ENCODE peak calls at places on chromosome X, in ten cellular contexts. W, X, N, Z, H, F, V, D, U and T are unnamed samples.

GRCh38 chrX:72280210-72280882 is 3.3 kb upstream of the RPS4X start:
- DNase-seq in W (no peak), X (peak), N (no peak), Z (no peak), H (no peak), F (peak), V (no peak), D (no peak), U (no peak), T (no peak)

GRCh38 chrX:13287816-13288215 is 32.0 kb downstream of the ATXN3L start:
- DNase-seq in W (no peak), X (peak), N (peak), Z (no peak), H (no peak), F (no peak), V (no peak), D (no peak), U (no peak), T (no peak)

GRCh38 chrX:71652405-71652804 is 14.9 kb upstream of the LOC101059915 start:
- DNase-seq in W (no peak), X (peak), N (peak), Z (no peak), H (no peak), F (peak), V (no peak), D (peak), U (peak), T (peak)

GRCh38 chrX:11351375-11352295 is 58.4 kb downstream of the AMELX start:
- DNase-seq in W (no peak), X (no peak), N (no peak), Z (peak), H (no peak), F (no peak), V (peak), D (peak), U (no peak), T (no peak)

GRCh38 chrX:50762578-50762977 is 51.4 kb downstream of the SHROOM4 start:
- DNase-seq in W (no peak), X (no peak), N (no peak), Z (no peak), H (no peak), F (no peak), V (no peak), D (no peak), U (no peak), T (no peak)

GRCh38 chrX:139126493-139126892 is 404.0 kb upstream of the F9 start:
- DNase-seq in W (peak), X (peak), N (peak), Z (peak), H (no peak), F (peak), V (peak), D (peak), U (peak), T (no peak)

GRCh38 chrX:154136627-154137161 is 7.3 kb upstream of the OPN1LW start:
- DNase-seq in W (peak), X (peak), N (peak), Z (peak), H (peak), F (peak), V (peak), D (peak), U (peak), T (peak)

GRCh38 chrX:73683236-73683859 is 120.4 kb downstream of the CHIC1 start:
- DNase-seq in W (no peak), X (peak), N (no peak), Z (no peak), H (no peak), F (no peak), V (no peak), D (no peak), U (no peak), T (no peak)

GRCh38 chrX:103396186-103396585 is 19.8 kb downstream of the BEX3 start:
- DNase-seq in W (no peak), X (no peak), N (no peak), Z (no peak), H (no peak), F (no peak), V (no peak), D (no peak), U (no peak), T (no peak)

GRCh38 chrX:103730147-103730546 is 19.4 kb downstream of the TMEM31 start:
- DNase-seq in W (no peak), X (no peak), N (no peak), Z (no peak), H (no peak), F (no peak), V (no peak), D (no peak), U (peak), T (no peak)

GRCh38 chrX:155881158-155881993 is at the start of gene VAMP7:
- DNase-seq in W (peak), X (peak), N (peak), Z (peak), H (peak), F (peak), V (peak), D (peak), U (peak), T (peak)

GRCh38 chrX:130606415-130606814 is 204.6 kb downstream of the RBMX2 start:
- DNase-seq in W (no peak), X (no peak), N (no peak), Z (no peak), H (no peak), F (no peak), V (no peak), D (no peak), U (no peak), T (no peak)

GRCh38 chrX:130607431-130607830 is 205.6 kb downstream of the RBMX2 start:
- DNase-seq in W (no peak), X (no peak), N (no peak), Z (no peak), H (no peak), F (no peak), V (no peak), D (no peak), U (no peak), T (no peak)
- TF ChIP-seq CTCF in W (no peak), X (no peak), N (no peak), Z (no peak), H (no peak), F (no peak), V (no peak), D (no peak), U (no peak), T (no peak)

GRCh38 chrX:78119521-78120227 is 15.6 kb downstream of the PGK1 start:
- DNase-seq in W (no peak), X (peak), N (no peak), Z (no peak), H (no peak), F (no peak), V (no peak), D (no peak), U (no peak), T (no peak)
- TF ChIP-seq CTCF in W (peak), X (peak), N (peak), Z (no peak), H (no peak), F (no peak), V (no peak), D (no peak), U (peak), T (peak)

DNA sequence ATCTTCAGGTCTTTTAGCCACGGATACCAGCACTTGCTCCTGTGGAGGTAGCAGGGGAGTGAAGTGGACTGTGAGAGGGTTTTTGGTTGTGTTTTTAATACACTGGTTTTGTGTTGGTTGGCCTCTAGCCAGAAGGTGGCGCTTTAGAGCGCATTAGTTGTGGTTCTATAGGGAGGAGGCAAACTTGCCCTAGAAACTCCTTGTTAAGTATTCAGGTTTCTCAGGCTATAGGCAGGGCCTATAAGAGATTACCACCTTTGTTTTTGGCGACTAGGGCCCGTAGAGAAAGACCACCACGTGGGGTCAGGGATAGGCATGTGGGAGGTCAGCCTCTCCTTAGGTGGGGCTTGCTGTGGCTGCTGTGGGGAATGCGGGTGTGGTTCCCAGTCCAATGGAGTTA is 221.6 kb upstream of the SPANXN4 start:
- DNase-seq in W (no peak), X (peak), N (no peak), Z (no peak), H (no peak), F (peak), V (no peak), D (no peak), U (no peak), T (no peak)
- TF ChIP-seq CTCF in W (peak), X (peak), N (no peak), Z (no peak), H (no peak), F (no peak), V (no peak), D (no peak), U (peak), T (peak)

GRCh38 chrX:15849555-15849954 is 5.1 kb downstream of the AP1S2 start:
- DNase-seq in W (no peak), X (peak), N (no peak), Z (no peak), H (no peak), F (no peak), V (no peak), D (no peak), U (no peak), T (no peak)
- TF ChIP-seq CTCF in W (peak), X (peak), N (no peak), Z (no peak), H (no peak), F (no peak), V (peak), D (no peak), U (peak), T (peak)